ENCODE peak calls at places on chromosomes 7 and 10, in four cellular contexts. One of them, this sample, is unnamed.

GRCh38 chr7:69177941-69178494 is 420.3 kb upstream of the AUTS2 start:
- DNase-seq in activated T-cell treated with anti-CD3 and anti-CD28 coated beads for 48 hours: no peak
- DNase-seq in Daoy: peak
- DNase-seq in activated naive CD4-positive, alpha-beta T cell: no peak
- DNase-seq in this sample: no peak

GRCh38 chr7:69365588-69366241 is 232.6 kb upstream of the AUTS2 start:
- DNase-seq in activated T-cell treated with anti-CD3 and anti-CD28 coated beads for 48 hours: no peak
- DNase-seq in Daoy: peak
- DNase-seq in activated naive CD4-positive, alpha-beta T cell: no peak
- DNase-seq in this sample: no peak

GRCh38 chr7:91243591-91244368 is 20.5 kb upstream of the FZD1 start:
- DNase-seq in Daoy: no peak
- DNase-seq in activated naive CD4-positive, alpha-beta T cell: no peak
- DNase-seq in activated T-cell treated with anti-CD3 and anti-CD28 coated beads for 48 hours: no peak
- DNase-seq in this sample: no peak

GRCh38 chr7:124072603-124073324 is 39.9 kb upstream of the TMEM229A start:
- DNase-seq in activated naive CD4-positive, alpha-beta T cell: no peak
- DNase-seq in activated T-cell treated with anti-CD3 and anti-CD28 coated beads for 48 hours: no peak
- DNase-seq in Daoy: peak
- DNase-seq in this sample: no peak

GRCh38 chr7:610141-610530 is 90.5 kb upstream of the PDGFA start:
- DNase-seq in activated T-cell treated with anti-CD3 and anti-CD28 coated beads for 48 hours: no peak
- DNase-seq in Daoy: no peak
- DNase-seq in activated naive CD4-positive, alpha-beta T cell: no peak
- DNase-seq in this sample: no peak

GRCh38 chr7:121085922-121086321 is 97.4 kb downstream of the CPED1 start:
- DNase-seq in activated naive CD4-positive, alpha-beta T cell: no peak
- DNase-seq in activated T-cell treated with anti-CD3 and anti-CD28 coated beads for 48 hours: no peak
- DNase-seq in Daoy: no peak
- DNase-seq in this sample: no peak

GRCh38 chr10:127797339-127797738 is 60.4 kb downstream of the FOXI2 start:
- DNase-seq in activated T-cell treated with anti-CD3 and anti-CD28 coated beads for 48 hours: no peak
- DNase-seq in activated naive CD4-positive, alpha-beta T cell: peak
- DNase-seq in Daoy: peak
- DNase-seq in this sample: no peak

GRCh38 chr7:127251048-127251451 is 1.7 kb downstream of the GRM8 start:
- DNase-seq in Daoy: peak
- DNase-seq in activated T-cell treated with anti-CD3 and anti-CD28 coated beads for 48 hours: no peak
- DNase-seq in activated naive CD4-positive, alpha-beta T cell: no peak
- DNase-seq in this sample: no peak

GRCh38 chr10:42734537-42734936 is 48.1 kb upstream of the BMS1 start:
- DNase-seq in activated T-cell treated with anti-CD3 and anti-CD28 coated beads for 48 hours: no peak
- DNase-seq in Daoy: no peak
- DNase-seq in activated naive CD4-positive, alpha-beta T cell: no peak
- DNase-seq in this sample: no peak

GRCh38 chr10:77846718-77847311 is 79.7 kb downstream of the DLG5 start:
- DNase-seq in Daoy: peak
- DNase-seq in activated naive CD4-positive, alpha-beta T cell: peak
- DNase-seq in activated T-cell treated with anti-CD3 and anti-CD28 coated beads for 48 hours: peak
- DNase-seq in this sample: peak

GRCh38 chr7:50446542-50446960 is 3.6 kb downstream of the FIGNL1 start:
- DNase-seq in activated naive CD4-positive, alpha-beta T cell: no peak
- DNase-seq in Daoy: peak
- DNase-seq in activated T-cell treated with anti-CD3 and anti-CD28 coated beads for 48 hours: no peak
- DNase-seq in this sample: no peak

GRCh38 chr10:6089334-6090219 is 743 bp downstream of the RBM17 start:
- DNase-seq in activated T-cell treated with anti-CD3 and anti-CD28 coated beads for 48 hours: no peak
- DNase-seq in Daoy: peak
- DNase-seq in activated naive CD4-positive, alpha-beta T cell: no peak
- DNase-seq in this sample: peak

GRCh38 chr7:22853674-22854157 is 31.1 kb upstream of the TOMM7 start:
- DNase-seq in activated T-cell treated with anti-CD3 and anti-CD28 coated beads for 48 hours: no peak
- DNase-seq in activated naive CD4-positive, alpha-beta T cell: no peak
- DNase-seq in Daoy: no peak
- DNase-seq in this sample: peak

GRCh38 chr7:45682836-45683555 is 108.8 kb downstream of the ADCY1 start:
- DNase-seq in activated naive CD4-positive, alpha-beta T cell: no peak
- DNase-seq in Daoy: no peak
- DNase-seq in activated T-cell treated with anti-CD3 and anti-CD28 coated beads for 48 hours: no peak
- DNase-seq in this sample: no peak

GRCh38 chr10:21969326-21970287 is 33.9 kb downstream of the DNAJC1 start:
- DNase-seq in activated naive CD4-positive, alpha-beta T cell: no peak
- DNase-seq in Daoy: no peak
- DNase-seq in activated T-cell treated with anti-CD3 and anti-CD28 coated beads for 48 hours: no peak
- DNase-seq in this sample: no peak

GRCh38 chr7:135801045-135801693 is 52.6 kb upstream of the FAM180A start:
- DNase-seq in Daoy: peak
- DNase-seq in activated naive CD4-positive, alpha-beta T cell: no peak
- DNase-seq in activated T-cell treated with anti-CD3 and anti-CD28 coated beads for 48 hours: no peak
- DNase-seq in this sample: peak

GRCh38 chr7:105402221-105403095 is 13.7 kb upstream of the SRPK2 start:
- DNase-seq in activated T-cell treated with anti-CD3 and anti-CD28 coated beads for 48 hours: no peak
- DNase-seq in Daoy: peak
- DNase-seq in activated naive CD4-positive, alpha-beta T cell: no peak
- DNase-seq in this sample: no peak

GRCh38 chr7:44639701-44640321 is 33.4 kb downstream of the OGDH start:
- DNase-seq in activated naive CD4-positive, alpha-beta T cell: no peak
- DNase-seq in activated T-cell treated with anti-CD3 and anti-CD28 coated beads for 48 hours: no peak
- DNase-seq in Daoy: peak
- DNase-seq in this sample: no peak

GRCh38 chr7:96297873-96298272 is 24.0 kb downstream of the SLC25A13 start:
- DNase-seq in Daoy: no peak
- DNase-seq in activated naive CD4-positive, alpha-beta T cell: no peak
- DNase-seq in activated T-cell treated with anti-CD3 and anti-CD28 coated beads for 48 hours: no peak
- DNase-seq in this sample: no peak

GRCh38 chr7:111647881-111648280 is 85.6 kb upstream of the IMMP2L start:
- DNase-seq in activated naive CD4-positive, alpha-beta T cell: no peak
- DNase-seq in Daoy: no peak
- DNase-seq in activated T-cell treated with anti-CD3 and anti-CD28 coated beads for 48 hours: no peak
- DNase-seq in this sample: no peak